ENCODE peak calls at places on chromosomes 16 and 17, in five cellular contexts. One of them, this sample, is unnamed.

GRCh38 chr16:57645691-57646387 is 17.4 kb downstream of the ADGRG1 start:
- DNase-seq in naive B cell: no peak
- DNase-seq in uterus: peak; percentile 66
- DNase-seq in left lung: no peak
- DNase-seq in GM06990: no peak
- DNase-seq in this sample: no peak

GRCh38 chr16:82195917-82196494 is 26.0 kb upstream of the MPHOSPH6 start:
- DNase-seq in left lung: no peak
- DNase-seq in GM06990: no peak
- DNase-seq in naive B cell: no peak
- DNase-seq in uterus: no peak
- DNase-seq in this sample: no peak

GRCh38 chr16:72963921-72964320 is 84.0 kb downstream of the ZFHX3 start:
- DNase-seq in left lung: no peak
- DNase-seq in uterus: no peak
- DNase-seq in naive B cell: no peak
- DNase-seq in GM06990: no peak
- DNase-seq in this sample: no peak

GRCh38 chr16:86296263-86296662 is 214.1 kb upstream of the FOXF1 start:
- DNase-seq in left lung: peak; percentile 14
- DNase-seq in naive B cell: no peak
- DNase-seq in GM06990: no peak
- DNase-seq in uterus: no peak
- DNase-seq in this sample: no peak

GRCh38 chr17:68561319-68561718 is 39.8 kb downstream of the FAM20A start:
- DNase-seq in left lung: no peak
- DNase-seq in naive B cell: no peak
- DNase-seq in uterus: no peak
- DNase-seq in GM06990: no peak
- DNase-seq in this sample: no peak

GRCh38 chr16:19113577-19114358 is at the start of gene ITPRIPL2:
- DNase-seq in naive B cell: no peak
- DNase-seq in GM06990: peak; percentile 71
- DNase-seq in left lung: peak; percentile 92
- DNase-seq in uterus: peak; percentile 87
- DNase-seq in this sample: no peak

GRCh38 chr17:10804546-10804945 is 647 bp upstream of the TMEM238L start:
- DNase-seq in naive B cell: no peak
- DNase-seq in left lung: no peak
- DNase-seq in uterus: no peak
- DNase-seq in GM06990: no peak
- DNase-seq in this sample: no peak

GRCh38 chr17:51121620-51122472 is 1.2 kb upstream of the SPAG9 start:
- DNase-seq in uterus: peak; percentile 88
- DNase-seq in GM06990: peak; percentile 73
- DNase-seq in left lung: peak; percentile 96
- DNase-seq in naive B cell: peak; percentile 42
- DNase-seq in this sample: peak; percentile 86

GRCh38 chr17:41521574-41522261 is 3.0 kb upstream of the KRT15 start:
- DNase-seq in GM06990: no peak
- DNase-seq in uterus: no peak
- DNase-seq in naive B cell: no peak
- DNase-seq in left lung: peak; percentile 84
- DNase-seq in this sample: no peak

GRCh38 chr17:1561420-1562177 is 993 bp downstream of the PITPNA start:
- DNase-seq in left lung: no peak
- DNase-seq in uterus: no peak
- DNase-seq in naive B cell: peak; percentile 43
- DNase-seq in GM06990: peak; percentile 49
- DNase-seq in this sample: no peak

GRCh38 chr17:41328207-41328606 is 12.7 kb upstream of the KRTAP17-1 start:
- DNase-seq in naive B cell: no peak
- DNase-seq in GM06990: no peak
- DNase-seq in left lung: no peak
- DNase-seq in uterus: no peak
- DNase-seq in this sample: no peak

This sample was measured in GM12878.